ENCODE peak calls at places on chromosomes 13 and 19, in seven cellular contexts. One of them, this sample, is unnamed.

GRCh38 chr13:96966415-96967102 is 27.7 kb downstream of the OXGR1 start:
- DNase-seq in WTC11: no peak
- DNase-seq in psoas muscle: no peak
- DNase-seq in lower lobe of right lung: no peak
- DNase-seq in fibroblast of lung: no peak
- DNase-seq in heart right ventricle: no peak
- DNase-seq in lower leg skin: no peak
- DNase-seq in this sample: no peak

GRCh38 chr19:18349524-18350128 is 9.2 kb downstream of the PGPEP1 start:
- DNase-seq in lower leg skin: no peak
- DNase-seq in fibroblast of lung: peak
- DNase-seq in psoas muscle: peak
- DNase-seq in lower lobe of right lung: peak
- DNase-seq in heart right ventricle: peak
- DNase-seq in WTC11: peak
- DNase-seq in this sample: peak

GRCh38 chr19:15759962-15760565 is 22.3 kb downstream of the OR10H3 start:
- DNase-seq in WTC11: peak
- DNase-seq in lower leg skin: no peak
- DNase-seq in fibroblast of lung: no peak
- DNase-seq in heart right ventricle: no peak
- DNase-seq in lower lobe of right lung: no peak
- DNase-seq in psoas muscle: no peak
- DNase-seq in this sample: no peak

GRCh38 chr13:104204177-104204576 is 1138.0 kb upstream of the SLC10A2 start:
- DNase-seq in lower leg skin: no peak
- DNase-seq in fibroblast of lung: no peak
- DNase-seq in heart right ventricle: no peak
- DNase-seq in psoas muscle: no peak
- DNase-seq in WTC11: no peak
- DNase-seq in lower lobe of right lung: no peak
- DNase-seq in this sample: no peak

GRCh38 chr19:48737360-48737998 is 2.9 kb downstream of the RASIP1 start:
- DNase-seq in lower leg skin: no peak
- DNase-seq in psoas muscle: no peak
- DNase-seq in lower lobe of right lung: peak
- DNase-seq in heart right ventricle: no peak
- DNase-seq in WTC11: peak
- DNase-seq in fibroblast of lung: no peak
- DNase-seq in this sample: no peak

GRCh38 chr13:24505256-24505655 is 7.3 kb downstream of the PARP4 start:
- DNase-seq in heart right ventricle: no peak
- DNase-seq in lower leg skin: no peak
- DNase-seq in psoas muscle: no peak
- DNase-seq in WTC11: no peak
- DNase-seq in fibroblast of lung: peak
- DNase-seq in lower lobe of right lung: no peak
- DNase-seq in this sample: no peak

GRCh38 chr19:53374743-53375142 is 9.2 kb downstream of the ZNF525 start:
- DNase-seq in lower leg skin: no peak
- DNase-seq in psoas muscle: no peak
- DNase-seq in WTC11: no peak
- DNase-seq in fibroblast of lung: no peak
- DNase-seq in heart right ventricle: no peak
- DNase-seq in lower lobe of right lung: no peak
- DNase-seq in this sample: no peak

GRCh38 chr13:82571653-82572052 is 1310.6 kb downstream of the SLITRK1 start:
- DNase-seq in lower lobe of right lung: no peak
- DNase-seq in WTC11: no peak
- DNase-seq in psoas muscle: no peak
- DNase-seq in fibroblast of lung: no peak
- DNase-seq in lower leg skin: no peak
- DNase-seq in heart right ventricle: no peak
- DNase-seq in this sample: no peak

GRCh38 chr13:67147257-67148218 is 82.6 kb downstream of the PCDH9 start:
- DNase-seq in fibroblast of lung: peak
- DNase-seq in psoas muscle: no peak
- DNase-seq in lower lobe of right lung: no peak
- DNase-seq in lower leg skin: no peak
- DNase-seq in heart right ventricle: no peak
- DNase-seq in WTC11: no peak
- DNase-seq in this sample: no peak

GRCh38 chr13:78576266-78576665 is 27.1 kb downstream of the POU4F1 start:
- DNase-seq in fibroblast of lung: no peak
- DNase-seq in psoas muscle: no peak
- DNase-seq in WTC11: no peak
- DNase-seq in lower lobe of right lung: no peak
- DNase-seq in heart right ventricle: no peak
- DNase-seq in lower leg skin: no peak
- DNase-seq in this sample: no peak

GRCh38 chr13:27621366-27622101 is at the start of gene POLR1D:
- DNase-seq in WTC11: peak
- DNase-seq in fibroblast of lung: peak
- DNase-seq in lower leg skin: peak
- DNase-seq in heart right ventricle: peak
- DNase-seq in lower lobe of right lung: peak
- DNase-seq in psoas muscle: peak
- DNase-seq in this sample: peak

GRCh38 chr19:46728208-46728607 is 11.3 kb upstream of the PRKD2 start:
- DNase-seq in lower leg skin: no peak
- DNase-seq in fibroblast of lung: no peak
- DNase-seq in heart right ventricle: peak
- DNase-seq in psoas muscle: peak
- DNase-seq in lower lobe of right lung: no peak
- DNase-seq in WTC11: no peak
- DNase-seq in this sample: no peak

GRCh38 chr13:105213512-105213911 is 1322.0 kb downstream of the EFNB2 start:
- DNase-seq in lower leg skin: no peak
- DNase-seq in fibroblast of lung: no peak
- DNase-seq in heart right ventricle: no peak
- DNase-seq in psoas muscle: no peak
- DNase-seq in WTC11: peak
- DNase-seq in lower lobe of right lung: no peak
- DNase-seq in this sample: no peak

GRCh38 chr13:30800107-30800506 is 64.8 kb downstream of the ALOX5AP start:
- DNase-seq in lower lobe of right lung: no peak
- DNase-seq in lower leg skin: no peak
- DNase-seq in WTC11: no peak
- DNase-seq in fibroblast of lung: no peak
- DNase-seq in heart right ventricle: no peak
- DNase-seq in psoas muscle: no peak
- DNase-seq in this sample: no peak

GRCh38 chr19:38778733-38779132 is 5.4 kb upstream of the LGALS7 start:
- DNase-seq in fibroblast of lung: no peak
- DNase-seq in psoas muscle: peak
- DNase-seq in heart right ventricle: no peak
- DNase-seq in lower lobe of right lung: no peak
- DNase-seq in WTC11: no peak
- DNase-seq in lower leg skin: no peak
- DNase-seq in this sample: no peak

GRCh38 chr19:8307400-8307964 is 676 bp downstream of the CD320 start:
- DNase-seq in psoas muscle: no peak
- DNase-seq in lower leg skin: peak
- DNase-seq in lower lobe of right lung: no peak
- DNase-seq in heart right ventricle: no peak
- DNase-seq in WTC11: peak
- DNase-seq in fibroblast of lung: no peak
- DNase-seq in this sample: no peak

GRCh38 chr19:17248011-17248776 is 2.5 kb upstream of the NR2F6 start:
- DNase-seq in lower leg skin: no peak
- DNase-seq in fibroblast of lung: no peak
- DNase-seq in WTC11: peak
- DNase-seq in heart right ventricle: no peak
- DNase-seq in psoas muscle: no peak
- DNase-seq in lower lobe of right lung: no peak
- DNase-seq in this sample: peak

GRCh38 chr13:97976551-97977375 is 23.3 kb downstream of the IPO5 start:
- DNase-seq in heart right ventricle: peak
- DNase-seq in fibroblast of lung: no peak
- DNase-seq in WTC11: peak
- DNase-seq in psoas muscle: peak
- DNase-seq in lower lobe of right lung: peak
- DNase-seq in lower leg skin: no peak
- DNase-seq in this sample: peak

GRCh38 chr19:55472463-55472862 is 4.0 kb upstream of the ZNF628 start:
- DNase-seq in fibroblast of lung: peak
- DNase-seq in lower leg skin: no peak
- DNase-seq in lower lobe of right lung: no peak
- DNase-seq in psoas muscle: no peak
- DNase-seq in WTC11: no peak
- DNase-seq in heart right ventricle: no peak
- DNase-seq in this sample: no peak

GRCh38 chr13:98206946-98207345 is 29.9 kb upstream of the RNF113B start:
- DNase-seq in heart right ventricle: no peak
- DNase-seq in lower leg skin: no peak
- DNase-seq in psoas muscle: no peak
- DNase-seq in WTC11: no peak
- DNase-seq in fibroblast of lung: peak
- DNase-seq in lower lobe of right lung: no peak
- DNase-seq in this sample: no peak

GRCh38 chr13:106772202-106772601 is 204.3 kb upstream of the ARGLU1 start:
- DNase-seq in lower leg skin: no peak
- DNase-seq in lower lobe of right lung: no peak
- DNase-seq in WTC11: no peak
- DNase-seq in psoas muscle: no peak
- DNase-seq in heart right ventricle: no peak
- DNase-seq in fibroblast of lung: no peak
- DNase-seq in this sample: no peak

DNA sequence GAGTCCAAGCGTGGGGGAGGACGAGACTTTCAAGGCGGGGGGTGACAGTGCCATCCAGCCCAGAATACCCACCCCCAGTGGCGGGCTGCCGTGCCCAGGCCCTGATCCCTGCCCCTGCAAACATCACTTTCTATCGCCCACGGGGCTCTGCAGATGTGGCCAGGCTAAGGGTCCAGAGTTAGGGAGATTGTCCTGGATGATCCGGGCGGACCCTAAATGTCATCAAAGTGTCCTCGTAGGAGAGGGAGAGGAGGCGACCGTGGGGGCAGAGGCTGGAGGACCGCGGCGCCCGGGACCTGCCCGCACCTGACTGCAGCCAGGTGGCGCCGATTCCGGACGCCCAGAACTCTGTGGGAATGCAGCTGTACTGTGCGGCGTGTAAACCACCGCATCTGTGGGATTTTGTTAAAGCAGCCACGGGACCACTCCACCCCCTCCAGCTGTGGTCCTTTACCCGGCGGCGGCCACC is 32.4 kb downstream of the GJA3 start:
- DNase-seq in psoas muscle: no peak
- DNase-seq in lower leg skin: no peak
- DNase-seq in lower lobe of right lung: no peak
- DNase-seq in heart right ventricle: no peak
- DNase-seq in WTC11: peak
- DNase-seq in fibroblast of lung: no peak
- DNase-seq in this sample: peak
- TF ChIP-seq CTCF in psoas muscle: peak
- TF ChIP-seq CTCF in lower leg skin: no peak
- TF ChIP-seq CTCF in lower lobe of right lung: peak
- TF ChIP-seq CTCF in heart right ventricle: peak
- TF ChIP-seq CTCF in WTC11: no peak
- TF ChIP-seq CTCF in fibroblast of lung: no peak
- TF ChIP-seq CTCF in this sample: no peak

GRCh38 chr19:23460656-23461055 is 65.4 kb upstream of the ZNF91 start:
- DNase-seq in WTC11: no peak
- DNase-seq in lower lobe of right lung: no peak
- DNase-seq in heart right ventricle: no peak
- DNase-seq in psoas muscle: no peak
- DNase-seq in lower leg skin: no peak
- DNase-seq in fibroblast of lung: no peak
- DNase-seq in this sample: no peak

GRCh38 chr19:23461120-23461519 is 65.8 kb upstream of the ZNF91 start:
- DNase-seq in psoas muscle: no peak
- DNase-seq in WTC11: no peak
- DNase-seq in fibroblast of lung: no peak
- DNase-seq in heart right ventricle: no peak
- DNase-seq in lower lobe of right lung: no peak
- DNase-seq in lower leg skin: no peak
- DNase-seq in this sample: no peak
- TF ChIP-seq CTCF in psoas muscle: no peak
- TF ChIP-seq CTCF in WTC11: no peak
- TF ChIP-seq CTCF in fibroblast of lung: no peak
- TF ChIP-seq CTCF in heart right ventricle: no peak
- TF ChIP-seq CTCF in lower lobe of right lung: no peak
- TF ChIP-seq CTCF in lower leg skin: no peak
- TF ChIP-seq CTCF in this sample: no peak

DNA sequence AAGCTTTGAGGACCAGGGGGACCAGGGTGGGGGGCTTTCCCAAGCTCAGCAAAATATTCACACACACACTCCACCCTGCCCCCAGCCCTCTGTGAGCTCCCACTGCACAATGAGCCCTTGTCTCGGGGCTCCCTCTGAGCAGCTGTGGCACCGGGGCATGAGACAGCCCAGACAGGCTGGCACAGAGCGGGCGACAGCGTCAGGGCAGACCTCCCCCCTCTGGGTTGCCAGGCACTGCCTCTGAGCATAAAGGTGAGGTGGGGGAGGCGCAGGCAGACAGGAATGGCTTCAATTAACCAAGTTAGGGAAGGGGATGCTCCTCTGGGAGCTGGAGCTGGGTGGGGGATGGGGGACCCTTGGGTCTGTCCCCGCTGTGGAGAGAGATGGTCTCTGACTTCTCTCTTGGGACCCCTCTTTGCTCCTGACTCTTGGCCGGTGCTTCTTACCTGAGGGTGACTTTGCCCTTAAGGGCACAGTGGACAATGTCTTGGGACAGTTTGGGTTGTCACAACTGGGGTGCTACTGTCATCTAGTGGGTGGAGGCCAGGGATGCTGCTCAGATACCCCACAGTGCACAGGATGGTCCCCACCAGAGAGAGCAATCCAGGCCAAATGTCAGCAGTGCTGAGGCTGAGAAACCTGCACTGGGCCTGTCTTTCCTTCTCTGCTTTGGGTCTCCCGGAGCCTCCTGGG is 30.3 kb downstream of the LYL1 start:
- DNase-seq in WTC11: no peak
- DNase-seq in psoas muscle: no peak
- DNase-seq in lower lobe of right lung: no peak
- DNase-seq in lower leg skin: no peak
- DNase-seq in heart right ventricle: no peak
- DNase-seq in fibroblast of lung: no peak
- DNase-seq in this sample: no peak
- TF ChIP-seq CTCF in WTC11: no peak
- TF ChIP-seq CTCF in psoas muscle: no peak
- TF ChIP-seq CTCF in lower lobe of right lung: no peak
- TF ChIP-seq CTCF in lower leg skin: no peak
- TF ChIP-seq CTCF in heart right ventricle: no peak
- TF ChIP-seq CTCF in fibroblast of lung: no peak
- TF ChIP-seq CTCF in this sample: no peak

GRCh38 chr13:32639502-32640105 is 53.4 kb downstream of the PDS5B start:
- DNase-seq in lower leg skin: peak
- DNase-seq in lower lobe of right lung: no peak
- DNase-seq in fibroblast of lung: peak
- DNase-seq in heart right ventricle: no peak
- DNase-seq in psoas muscle: peak
- DNase-seq in WTC11: peak
- DNase-seq in this sample: peak
- TF ChIP-seq CTCF in lower leg skin: no peak
- TF ChIP-seq CTCF in lower lobe of right lung: peak
- TF ChIP-seq CTCF in fibroblast of lung: peak
- TF ChIP-seq CTCF in heart right ventricle: peak
- TF ChIP-seq CTCF in psoas muscle: peak
- TF ChIP-seq CTCF in WTC11: peak
- TF ChIP-seq CTCF in this sample: peak

GRCh38 chr13:37175996-37176395 is 70.5 kb upstream of the CSNK1A1L start:
- DNase-seq in lower lobe of right lung: no peak
- DNase-seq in WTC11: no peak
- DNase-seq in heart right ventricle: no peak
- DNase-seq in psoas muscle: no peak
- DNase-seq in fibroblast of lung: peak
- DNase-seq in lower leg skin: peak
- DNase-seq in this sample: no peak
- TF ChIP-seq CTCF in lower lobe of right lung: no peak
- TF ChIP-seq CTCF in WTC11: no peak
- TF ChIP-seq CTCF in heart right ventricle: no peak
- TF ChIP-seq CTCF in psoas muscle: no peak
- TF ChIP-seq CTCF in fibroblast of lung: no peak
- TF ChIP-seq CTCF in lower leg skin: no peak
- TF ChIP-seq CTCF in this sample: no peak

This sample was measured in nephron progenitor cell.